ENCODE peak calls at places on chromosomes 2 and 18, in nine cellular contexts. I is neural progenitor cell; M is CD8-positive, alpha-beta T cell; B is PC-9; U is transverse colon; S is OCI-LY7; T is esophagus muscularis mucosa; V is MM.1S; P is ovary. W is an unnamed sample. For H3K36me3 and H3K9me3, the result is how much of the 10 kb centered on the place peaks cover.

GRCh38 chr18:22558945-22559385 is 141.2 kb upstream of the CTAGE1 start:
- DNase-seq in I (peak), M (no peak), B (peak), U (peak), S (no peak), T (no peak), V (no peak), P (peak), W (peak)

GRCh38 chr2:31413876-31414550 is 529 bp downstream of the XDH start:
- DNase-seq in I (peak), M (no peak), B (no peak), U (no peak), S (peak), T (peak), V (peak), P (no peak), W (no peak)

GRCh38 chr18:22559414-22560282 is 141.9 kb upstream of the CTAGE1 start:
- DNase-seq in I (peak), M (peak), B (peak), U (peak), S (no peak), T (peak), V (peak), P (peak), W (no peak)

GRCh38 chr2:240217431-240218301 is 77.2 kb upstream of the OTOS start:
- DNase-seq in I (no peak), M (no peak), B (no peak), U (no peak), S (peak), T (no peak), V (no peak), P (peak), W (no peak)

GRCh38 chr2:231334179-231334930 is 61.2 kb upstream of the B3GNT7 start:
- DNase-seq in I (no peak), M (no peak), B (no peak), U (no peak), S (no peak), T (no peak), V (no peak), P (no peak), W (no peak)

GRCh38 chr2:189657867-189658266 is 3.4 kb upstream of the ASNSD1 start:
- DNase-seq in I (no peak), M (peak), B (no peak), U (peak), S (peak), T (no peak), V (peak), P (peak), W (no peak)

GRCh38 chr2:159807183-159808037 is 9.4 kb upstream of the CD302 start:
- DNase-seq in I (peak), M (peak), B (no peak), U (peak), S (peak), T (no peak), V (peak), P (peak), W (no peak)

GRCh38 chr2:188238386-188238785 is 53.3 kb upstream of the GULP1 start:
- DNase-seq in I (no peak), M (no peak), B (no peak), U (no peak), S (no peak), T (no peak), V (no peak), P (no peak), W (no peak)

GRCh38 chr18:49002881-49003280 is 52.1 kb upstream of the SMAD7 start:
- DNase-seq in I (no peak), M (no peak), B (no peak), U (no peak), S (no peak), T (no peak), V (no peak), P (no peak), W (no peak)

GRCh38 chr2:29187926-29188325 is 72.7 kb downstream of the CLIP4 start:
- DNase-seq in I (no peak), M (no peak), B (no peak), U (no peak), S (no peak), T (no peak), V (no peak), P (no peak), W (no peak)

DNA sequence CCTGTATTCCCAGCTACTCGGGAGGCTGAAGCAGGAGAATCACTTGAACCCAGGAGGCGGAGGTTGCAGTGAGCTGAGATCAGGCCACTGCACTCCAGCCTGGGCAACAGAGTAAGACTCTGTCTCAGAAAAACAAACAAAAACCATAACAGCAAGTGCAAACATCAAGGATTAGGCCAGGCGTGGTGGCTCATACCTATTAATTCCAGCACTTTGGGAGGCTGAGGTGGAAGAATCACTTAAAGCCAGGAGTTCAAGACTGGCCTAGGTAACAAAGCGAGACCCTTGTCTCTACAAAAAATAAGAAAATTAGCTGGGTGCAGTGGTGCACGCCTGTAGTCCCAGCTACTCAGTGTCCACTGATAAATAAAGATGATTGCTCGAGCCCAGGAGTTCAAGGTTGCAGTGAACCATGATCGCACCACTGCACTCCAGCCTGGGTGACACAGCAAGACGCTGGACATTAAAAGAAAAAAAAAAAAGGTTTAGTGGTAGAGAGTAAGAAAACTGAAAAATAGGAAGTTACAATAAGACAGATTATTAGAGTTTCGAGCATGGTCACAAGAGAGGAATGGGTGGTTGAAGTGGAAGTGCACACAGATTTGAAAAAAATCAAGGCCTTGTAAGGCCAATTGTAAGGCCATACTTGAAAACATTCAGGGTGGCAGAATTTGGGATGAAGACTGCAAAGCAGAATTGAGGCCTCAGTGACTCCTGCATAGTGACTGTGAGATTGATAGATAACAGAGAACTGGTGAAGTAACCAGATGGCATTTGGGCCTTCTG is 6.4 kb upstream of the KCMF1 start:
- DNase-seq in I (no peak), M (no peak), B (no peak), U (no peak), S (no peak), T (no peak), V (no peak), P (no peak), W (no peak)
- H3K36me3 ChIP-seq in I (under half), M (under half), B (under half), U (under half), S (half or more), T (under half), V (under half), P (under half), W (under half)

DNA sequence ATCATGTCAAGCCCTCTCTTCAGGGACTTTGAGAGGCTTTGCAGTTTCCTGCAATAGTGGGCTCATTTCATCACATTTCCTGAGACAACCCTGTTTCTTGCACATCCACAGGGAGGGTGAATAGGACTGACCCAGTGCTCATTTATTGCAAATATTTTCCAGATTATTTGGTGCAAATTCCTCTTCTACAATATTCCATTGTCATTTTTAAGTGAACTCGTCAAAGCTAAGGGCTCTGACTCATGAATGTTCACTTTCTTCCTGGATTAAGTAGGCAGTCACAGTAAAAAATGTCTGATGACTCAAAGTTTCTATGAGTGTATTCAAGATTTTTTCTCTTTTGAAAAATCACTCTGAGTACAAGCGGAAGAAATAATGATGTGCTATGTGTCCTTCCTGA is 225.5 kb upstream of the GALNT5 start:
- DNase-seq in I (no peak), M (no peak), B (peak), U (no peak), S (no peak), T (no peak), V (no peak), P (no peak), W (no peak)
- TF ChIP-seq CTCF in I (no peak), M (no peak), B (no peak), U (no peak), S (no peak), T (no peak), V (no peak), P (no peak), W (no peak)

DNA sequence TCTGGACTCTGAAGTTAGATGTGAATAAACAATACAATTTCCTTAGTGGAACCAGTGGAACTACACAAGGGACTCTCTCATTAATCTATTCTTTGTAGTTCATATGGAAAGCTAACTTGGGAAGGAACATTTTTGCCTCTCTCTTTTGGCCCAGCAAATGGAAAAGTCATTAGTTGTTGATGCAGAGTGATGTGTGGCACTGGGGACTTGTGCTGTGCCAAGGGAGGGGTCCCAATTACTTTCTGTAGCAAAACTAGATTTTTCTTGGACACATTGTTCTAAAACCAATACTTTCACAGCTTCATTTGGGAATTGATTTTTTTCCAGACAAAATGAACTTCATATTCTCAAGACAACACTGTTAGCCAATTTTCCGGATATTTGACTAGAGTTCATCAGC is 376.9 kb downstream of the TRIB2 start:
- DNase-seq in I (no peak), M (no peak), B (no peak), U (no peak), S (no peak), T (no peak), V (no peak), P (no peak), W (no peak)
- H3K9me3 ChIP-seq in I (under half), M (under half), B (under half), U (under half), S (under half), T (under half), V (under half), P (under half), W (under half)

GRCh38 chr2:97651114-97651513 is 5.3 kb downstream of the COX5B start:
- DNase-seq in I (no peak), M (no peak), B (peak), U (no peak), S (no peak), T (peak), V (no peak), P (no peak), W (no peak)

GRCh38 chr2:97656129-97656755 is 7.6 kb downstream of the ACTR1B start:
- DNase-seq in I (no peak), M (no peak), B (peak), U (no peak), S (no peak), T (no peak), V (no peak), P (no peak), W (no peak)

GRCh38 chr2:97654324-97654723 is 8.5 kb downstream of the COX5B start:
- DNase-seq in I (no peak), M (no peak), B (no peak), U (no peak), S (no peak), T (no peak), V (no peak), P (no peak), W (no peak)

GRCh38 chr2:97654791-97655190 is 8.9 kb downstream of the COX5B start:
- DNase-seq in I (no peak), M (no peak), B (peak), U (no peak), S (no peak), T (no peak), V (no peak), P (no peak), W (no peak)

DNA sequence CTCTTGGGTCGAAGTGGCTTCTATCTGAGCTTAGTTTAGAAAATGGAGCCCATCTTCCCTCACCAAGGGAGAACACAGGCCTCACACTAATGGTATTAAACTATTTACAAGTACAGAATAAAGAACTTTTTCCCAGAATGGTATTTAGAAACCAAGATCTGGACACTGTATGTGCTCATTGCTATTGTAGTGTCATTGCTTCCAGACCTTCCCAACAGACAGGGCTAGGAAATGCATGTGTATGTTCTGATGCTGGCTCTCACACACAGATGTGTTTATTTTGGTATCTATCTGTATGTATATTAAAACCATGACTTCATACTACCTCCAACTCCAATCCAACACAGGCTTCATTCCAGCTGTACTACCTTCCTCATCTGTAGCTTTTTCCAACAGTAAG is 8.0 kb downstream of the COX5B start:
- DNase-seq in I (no peak), M (no peak), B (peak), U (no peak), S (no peak), T (no peak), V (no peak), P (no peak), W (no peak)
- H3K36me3 ChIP-seq in I (under half), M (under half), B (under half), U (under half), S (half or more), T (half or more), V (under half), P (under half), W (under half)

GRCh38 chr2:110876167-110876999 is 144.0 kb downstream of the ACOXL start:
- DNase-seq in I (no peak), M (no peak), B (no peak), U (no peak), S (peak), T (peak), V (no peak), P (no peak), W (no peak)
- TF ChIP-seq CTCF in I (peak), M (no peak), B (no peak), U (no peak), S (peak), T (no peak), V (peak), P (no peak), W (no peak)

DNA sequence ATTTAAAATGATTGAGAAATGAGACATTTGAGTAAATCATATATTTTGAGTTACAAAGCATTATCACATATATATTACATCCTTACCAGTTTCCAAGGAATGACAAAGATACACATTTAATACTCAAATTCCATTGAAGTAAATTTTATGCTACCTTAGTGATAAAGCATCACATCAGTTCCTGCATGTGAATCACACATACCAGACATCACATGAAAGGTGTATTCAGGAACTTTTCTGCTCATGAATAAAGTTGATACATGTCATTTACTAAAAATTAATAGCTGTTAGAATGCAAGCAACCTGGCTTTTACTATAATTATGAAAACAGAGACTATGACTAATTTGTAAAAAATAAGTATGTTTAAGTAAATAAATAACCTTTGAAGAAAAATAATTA is 548.8 kb upstream of the SLC39A10 start:
- DNase-seq in I (no peak), M (no peak), B (no peak), U (no peak), S (no peak), T (no peak), V (no peak), P (no peak), W (no peak)
- H3K9me3 ChIP-seq in I (under half), M (under half), B (under half), U (under half), S (under half), T (under half), V (under half), P (under half), W (under half)

GRCh38 chr2:205705511-205706397 is 23.5 kb downstream of the NRP2 start:
- DNase-seq in I (no peak), M (no peak), B (no peak), U (no peak), S (no peak), T (no peak), V (no peak), P (no peak), W (no peak)
- H3K36me3 ChIP-seq in I (under half), M (under half), B (under half), U (under half), S (under half), T (under half), V (under half), P (under half), W (under half)

GRCh38 chr2:55050133-55050994 is at the start of gene RTN4:
- DNase-seq in I (peak), M (peak), B (peak), U (peak), S (peak), T (peak), V (peak), P (peak), W (peak)
- TF ChIP-seq CTCF in I (no peak), M (no peak), B (peak), U (peak), S (no peak), T (no peak), V (no peak), P (peak), W (peak)

DNA sequence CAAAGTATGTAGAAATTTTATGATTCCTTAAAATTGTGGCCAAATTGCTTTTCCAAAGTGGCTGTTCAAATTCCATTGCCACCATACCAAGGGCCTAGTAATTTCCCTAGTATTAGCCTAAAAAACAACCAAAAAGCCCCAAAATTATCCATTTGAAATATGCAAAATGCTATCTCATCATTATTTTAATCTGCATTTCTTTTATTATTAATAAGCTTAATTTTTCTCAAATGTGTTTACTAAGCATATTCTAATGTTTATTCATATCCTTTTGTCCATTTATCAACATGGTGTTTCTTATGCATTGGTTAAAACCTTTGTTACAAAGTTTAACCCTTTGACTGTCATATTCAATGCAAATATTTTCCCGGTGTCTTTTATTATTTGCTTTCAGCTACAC is 48.0 kb downstream of the PID1 start:
- DNase-seq in I (no peak), M (no peak), B (no peak), U (no peak), S (no peak), T (no peak), V (no peak), P (no peak), W (no peak)
- H3K9me3 ChIP-seq in I (under half), M (under half), B (under half), U (under half), S (under half), T (under half), V (under half), P (under half), W (under half)

GRCh38 chr18:13103366-13103765 is 112.2 kb downstream of the CEP192 start:
- DNase-seq in I (no peak), M (no peak), B (no peak), U (no peak), S (peak), T (no peak), V (no peak), P (no peak), W (no peak)

GRCh38 chr18:13100942-13101658 is 109.9 kb downstream of the CEP192 start:
- DNase-seq in I (no peak), M (no peak), B (no peak), U (no peak), S (no peak), T (no peak), V (no peak), P (no peak), W (no peak)

GRCh38 chr18:13105059-13105458 is 113.5 kb upstream of the LDLRAD4 start:
- DNase-seq in I (no peak), M (no peak), B (no peak), U (no peak), S (no peak), T (no peak), V (no peak), P (no peak), W (no peak)

GRCh38 chr18:13099113-13099512 is 108.0 kb downstream of the CEP192 start:
- DNase-seq in I (no peak), M (no peak), B (no peak), U (no peak), S (no peak), T (no peak), V (no peak), P (no peak), W (no peak)

GRCh38 chr18:13101659-13101992 is 110.5 kb downstream of the CEP192 start:
- DNase-seq in I (no peak), M (no peak), B (no peak), U (no peak), S (no peak), T (no peak), V (no peak), P (no peak), W (no peak)
- H3K36me3 ChIP-seq in I (under half), M (under half), B (under half), U (under half), S (half or more), T (half or more), V (under half), P (under half), W (under half)

W was measured in thoracic aorta.